ENCODE peak calls at places on chromosomes 2 and 18, in five cellular contexts. Q, W, C, K and G are unnamed samples. For H3K4me1 and H3K36me3, the result is how much of the 10 kb centered on the place peaks cover.

GRCh38 chr2:138193416-138194213 is 229.3 kb downstream of the HNMT start:
- DNase-seq in C (no peak), W (no peak), K (no peak), Q (no peak), G (no peak)

GRCh38 chr2:24816884-24817283 is 23.7 kb downstream of the CENPO start:
- DNase-seq in C (no peak), W (no peak), Q (no peak), K (peak), G (no peak)

GRCh38 chr2:14702258-14702657 is 69.7 kb downstream of the LRATD1 start:
- DNase-seq in C (no peak), Q (no peak), K (no peak), W (no peak), G (no peak)

GRCh38 chr18:43789234-43790000 is 512.1 kb upstream of the SYT4 start:
- DNase-seq in K (peak), C (no peak), W (peak), Q (no peak), G (peak)

GRCh38 chr2:209422191-209422754 is 1.6 kb upstream of the MAP2 start:
- DNase-seq in Q (no peak), W (no peak), C (no peak), K (no peak), G (no peak)

GRCh38 chr2:111653913-111654312 is 230.1 kb downstream of the ANAPC1 start:
- DNase-seq in Q (no peak), C (no peak), W (peak), K (no peak), G (no peak)

GRCh38 chr2:9251154-9252001 is 44.8 kb downstream of the ASAP2 start:
- DNase-seq in C (no peak), Q (no peak), W (no peak), K (peak), G (peak)

GRCh38 chr2:227862227-227862740 is 9.1 kb upstream of the DAW1 start:
- DNase-seq in W (peak), Q (no peak), C (no peak), K (peak), G (peak)

GRCh38 chr2:143736904-143737303 is 607.7 kb downstream of the ARHGAP15 start:
- DNase-seq in Q (no peak), K (no peak), C (no peak), W (no peak), G (peak)

GRCh38 chr2:10305254-10305635 is 2.5 kb downstream of the HPCAL1 start:
- DNase-seq in K (peak), C (no peak), W (no peak), Q (no peak), G (no peak)

GRCh38 chr2:2758793-2759367 is 427.8 kb upstream of the MYT1L start:
- DNase-seq in W (no peak), K (no peak), C (no peak), Q (no peak), G (no peak)

GRCh38 chr18:79404567-79404910 is 8.8 kb downstream of the NFATC1 start:
- DNase-seq in C (peak), K (no peak), W (no peak), Q (no peak), G (no peak)

GRCh38 chr2:222892321-222892720 is 31.5 kb downstream of the ACSL3 start:
- DNase-seq in K (peak), W (no peak), C (no peak), Q (no peak), G (no peak)

GRCh38 chr2:201795608-201796477 is 10.5 kb upstream of the CDK15 start:
- DNase-seq in W (peak), K (peak), C (no peak), Q (no peak), G (peak)

GRCh38 chr2:223815186-223815883 is 22.0 kb downstream of the AP1S3 start:
- DNase-seq in K (peak), Q (no peak), C (no peak), W (no peak), G (no peak)

GRCh38 chr2:63053235-63053888 is 2.7 kb downstream of the OTX1 start:
- DNase-seq in Q (no peak), W (peak), C (no peak), K (no peak), G (no peak)
- H3K4me1 ChIP-seq in Q (half or more), W (half or more), C (half or more), K (under half), G (under half)

GRCh38 chr18:51537487-51537886 is 340.0 kb upstream of the MEX3C start:
- DNase-seq in C (no peak), K (no peak), W (peak), Q (no peak), G (peak)
- TF ChIP-seq CTCF in C (no peak), K (no peak), W (peak), Q (no peak), G (peak)

DNA sequence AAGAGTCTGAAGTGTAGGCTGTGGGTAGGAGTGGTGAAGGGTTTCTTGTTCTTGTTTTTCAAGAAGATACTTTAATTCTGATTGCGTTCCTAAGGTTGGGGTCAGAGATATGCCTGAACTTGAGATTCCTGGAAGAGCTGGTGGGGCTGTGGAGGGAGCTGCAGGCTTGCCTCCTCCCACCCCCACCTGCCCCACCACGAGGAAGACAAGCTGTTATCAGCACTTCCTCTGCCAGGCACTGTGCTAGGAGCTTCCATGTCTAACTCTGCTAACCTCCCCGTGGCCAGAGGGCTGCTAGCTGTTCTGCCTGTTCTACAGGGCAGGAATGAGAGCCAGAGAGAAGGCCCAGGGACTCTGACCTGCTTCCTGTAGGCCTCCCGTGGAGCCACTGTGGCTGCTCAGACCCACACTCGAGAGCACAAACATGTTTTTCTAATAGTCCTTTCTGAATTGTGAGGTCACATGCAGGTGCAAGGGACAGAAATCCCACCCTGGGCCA is 13.7 kb downstream of the ANKRD23 start:
- DNase-seq in W (no peak), Q (no peak), K (no peak), C (no peak), G (no peak)
- H3K36me3 ChIP-seq in W (under half), Q (under half), K (under half), C (half or more), G (under half)

GRCh38 chr2:109109342-109109741 is 19.7 kb upstream of the SH3RF3 start:
- DNase-seq in C (no peak), Q (no peak), W (no peak), K (no peak), G (no peak)
- H3K4me1 ChIP-seq in C (under half), Q (under half), W (under half), K (under half), G (under half)

GRCh38 chr2:170966648-170967396 is 37.8 kb downstream of the GORASP2 start:
- DNase-seq in K (no peak), C (no peak), Q (no peak), W (peak), G (peak)
- TF ChIP-seq CTCF in K (no peak), C (no peak), Q (no peak), W (peak), G (peak)

GRCh38 chr2:96832751-96833507 is 10.9 kb downstream of the ANKRD23 start:
- DNase-seq in K (no peak), W (peak), C (peak), Q (no peak), G (no peak)
- H3K36me3 ChIP-seq in K (under half), W (under half), C (half or more), Q (under half), G (under half)